ENCODE peak calls at places on chromosomes 5 and 9, in five cellular contexts. D is NCI-H1436; Y is activated gamma-delta T cell treated with anti-CD3 and anti-CD28 coated beads, Interleukin-2, amount 50 U/mL, for 16 hours; P is Calu3; R is neuronal stem cell. U is an unnamed sample.
A peak's percentile ranks its signal among the peaks of the same experiment; 100 is the strongest.

GRCh38 chr9:89928106-89928505 is 323.3 kb downstream of the GADD45G start:
- DNase-seq in D (no peak), Y (no peak), P (no peak), R (no peak), U (no peak)

GRCh38 chr5:176379881-176380280 is 8.5 kb downstream of the NOP16 start:
- DNase-seq in D (no peak), Y (no peak), P (no peak), R (no peak), U (no peak)

GRCh38 chr5:1004598-1005361 is 3.8 kb upstream of the NKD2 start:
- DNase-seq in D (no peak), Y (no peak), P (no peak), R (peak; percentile 56), U (no peak)

GRCh38 chr9:116939161-116939560 is 252.1 kb downstream of the TRIM32 start:
- DNase-seq in D (no peak), Y (no peak), P (no peak), R (no peak), U (no peak)

GRCh38 chr9:33227013-33227398 is 13.0 kb upstream of the SPINK4 start:
- DNase-seq in D (no peak), Y (no peak), P (no peak), R (no peak), U (no peak)

GRCh38 chr5:72558383-72558782 is 51.2 kb upstream of the ZNF366 start:
- DNase-seq in D (no peak), Y (no peak), P (no peak), R (no peak), U (no peak)

GRCh38 chr9:129175825-129176633 is 2.0 kb downstream of the IER5L start:
- DNase-seq in D (peak; percentile 23), Y (peak; percentile 29), P (peak; percentile 79), R (peak; percentile 84), U (no peak)

GRCh38 chr5:121949885-121950284 is 11.9 kb upstream of the SRFBP1 start:
- DNase-seq in D (peak; percentile 35), Y (no peak), P (peak; percentile 74), R (peak; percentile 30), U (no peak)

GRCh38 chr5:147276497-147276896 is 41.7 kb downstream of the STK32A start:
- DNase-seq in D (no peak), Y (no peak), P (no peak), R (no peak), U (no peak)

GRCh38 chr9:20526500-20527319 is 95.6 kb downstream of the MLLT3 start:
- DNase-seq in D (no peak), Y (no peak), P (no peak), R (no peak), U (no peak)

GRCh38 chr5:92923885-92924284 is 657.1 kb downstream of the NR2F1-AS1 start:
- DNase-seq in D (no peak), Y (no peak), P (no peak), R (no peak), U (no peak)

GRCh38 chr5:1545126-1545797 is 21.5 kb upstream of the LPCAT1 start:
- DNase-seq in D (no peak), Y (no peak), P (no peak), R (no peak), U (no peak)

GRCh38 chr5:151924564-151925395 is at the start of gene GLRA1:
- DNase-seq in D (no peak), Y (peak; percentile 0), P (peak; percentile 49), R (peak; percentile 83), U (peak; percentile 57)

GRCh38 chr5:39520232-39520572 is 95.4 kb upstream of the DAB2 start:
- DNase-seq in D (no peak), Y (no peak), P (no peak), R (no peak), U (no peak)

GRCh38 chr9:127919253-127919815 is 2.5 kb upstream of the ST6GALNAC4 start:
- DNase-seq in D (no peak), Y (no peak), P (peak; percentile 81), R (no peak), U (no peak)

GRCh38 chr9:24293391-24293790 is 252.3 kb downstream of the IZUMO3 start:
- DNase-seq in D (no peak), Y (no peak), P (no peak), R (no peak), U (no peak)

U was measured in iPS DF 6.9.